ENCODE peak calls at places on chromosomes 13 and 19, in nine cellular contexts. P is ovary; L is CD8-positive, alpha-beta memory T cell; O is mesendoderm; X is OCI-LY7; V is left lung; R is GM23338; S is uterus; E is right atrium auricular region. K is an unnamed sample.

GRCh38 chr13:67515895-67516294 is 285.8 kb upstream of the PCDH9 start:
- DNase-seq in P (no peak), L (no peak), O (no peak), X (no peak), V (no peak), R (no peak), S (no peak), E (no peak), K (no peak)

GRCh38 chr19:38742906-38743305 is 1.4 kb downstream of the CAPN12 start:
- DNase-seq in P (peak), L (no peak), O (no peak), X (no peak), V (no peak), R (no peak), S (no peak), E (no peak), K (no peak)

GRCh38 chr13:76892488-76892887 is 6.3 kb upstream of the KCTD12 start:
- DNase-seq in P (no peak), L (no peak), O (no peak), X (no peak), V (no peak), R (no peak), S (no peak), E (no peak), K (no peak)

GRCh38 chr13:82636119-82636518 is 1246.2 kb downstream of the SLITRK1 start:
- DNase-seq in P (no peak), L (no peak), O (no peak), X (no peak), V (no peak), R (no peak), S (no peak), E (no peak), K (no peak)

GRCh38 chr19:3692141-3693029 is 7.9 kb downstream of the PIP5K1C start:
- DNase-seq in P (peak), L (peak), O (peak), X (peak), V (peak), R (no peak), S (no peak), E (no peak), K (no peak)

GRCh38 chr19:49261602-49262001 is 63.4 kb downstream of the SLC6A16 start:
- DNase-seq in P (no peak), L (no peak), O (no peak), X (no peak), V (no peak), R (no peak), S (no peak), E (no peak), K (no peak)

GRCh38 chr13:47680752-47681151 is 320.3 kb downstream of the SUCLA2 start:
- DNase-seq in P (no peak), L (no peak), O (no peak), X (no peak), V (no peak), R (no peak), S (no peak), E (no peak), K (no peak)

GRCh38 chr19:47093254-47093653 is 20.3 kb downstream of the ZC3H4 start:
- DNase-seq in P (no peak), L (no peak), O (no peak), X (no peak), V (peak), R (no peak), S (no peak), E (no peak), K (no peak)

GRCh38 chr13:40101708-40102359 is 446.4 kb downstream of the COG6 start:
- DNase-seq in P (no peak), L (no peak), O (no peak), X (peak), V (no peak), R (no peak), S (no peak), E (no peak), K (no peak)

GRCh38 chr13:51552027-51552426 is 32.2 kb upstream of the WDFY2 start:
- DNase-seq in P (no peak), L (no peak), O (no peak), X (no peak), V (no peak), R (no peak), S (no peak), E (no peak), K (no peak)

GRCh38 chr19:58572818-58573657 is at the start of gene MZF1:
- DNase-seq in P (peak), L (peak), O (peak), X (peak), V (peak), R (peak), S (peak), E (peak), K (peak)

GRCh38 chr19:13011653-13012389 is 16.5 kb downstream of the NFIX start:
- DNase-seq in P (peak), L (no peak), O (peak), X (no peak), V (peak), R (peak), S (no peak), E (no peak), K (no peak)

GRCh38 chr19:9323557-9323918 is 441 bp upstream of the ZNF559 start:
- DNase-seq in P (peak), L (no peak), O (peak), X (peak), V (no peak), R (peak), S (peak), E (peak), K (no peak)

GRCh38 chr13:32136716-32137115 is 105.1 kb downstream of the FRY start:
- DNase-seq in P (no peak), L (no peak), O (no peak), X (no peak), V (no peak), R (no peak), S (no peak), E (no peak), K (no peak)

GRCh38 chr13:100106705-100107104 is 17.8 kb downstream of the PCCA start:
- DNase-seq in P (no peak), L (no peak), O (no peak), X (no peak), V (no peak), R (no peak), S (no peak), E (no peak), K (no peak)

GRCh38 chr13:111115841-111116500 is 861 bp downstream of the ARHGEF7 start:
- DNase-seq in P (peak), L (no peak), O (peak), X (no peak), V (no peak), R (peak), S (peak), E (no peak), K (peak)

GRCh38 chr13:51800456-51800855 is 3.5 kb downstream of the DHRS12 start:
- DNase-seq in P (no peak), L (no peak), O (no peak), X (no peak), V (no peak), R (no peak), S (no peak), E (no peak), K (no peak)

GRCh38 chr19:38362076-38362945 is 12.1 kb upstream of the PSMD8 start:
- DNase-seq in P (peak), L (peak), O (peak), X (peak), V (peak), R (peak), S (peak), E (peak), K (peak)

GRCh38 chr13:48412881-48413351 is at the start of gene LPAR6:
- DNase-seq in P (no peak), L (no peak), O (peak), X (no peak), V (no peak), R (peak), S (peak), E (no peak), K (peak)

GRCh38 chr19:33795370-33796163 is 1.1 kb upstream of the KCTD15 start:
- DNase-seq in P (peak), L (no peak), O (peak), X (peak), V (peak), R (peak), S (peak), E (peak), K (peak)

GRCh38 chr13:77853701-77854100 is 64.9 kb downstream of the EDNRB start:
- DNase-seq in P (no peak), L (no peak), O (peak), X (no peak), V (no peak), R (peak), S (no peak), E (no peak), K (peak)

GRCh38 chr13:99320693-99321481 is 13.7 kb upstream of the GPR183 start:
- DNase-seq in P (no peak), L (peak), O (no peak), X (no peak), V (no peak), R (no peak), S (no peak), E (no peak), K (no peak)

GRCh38 chr19:35719402-35720162 is 1.8 kb downstream of the KMT2B start:
- DNase-seq in P (no peak), L (no peak), O (no peak), X (no peak), V (peak), R (no peak), S (no peak), E (no peak), K (no peak)

GRCh38 chr13:95137096-95137495 is 164.2 kb downstream of the ABCC4 start:
- DNase-seq in P (no peak), L (no peak), O (no peak), X (no peak), V (no peak), R (no peak), S (no peak), E (no peak), K (no peak)

GRCh38 chr19:4976412-4977298 is 7.7 kb downstream of the KDM4B start:
- DNase-seq in P (peak), L (no peak), O (peak), X (no peak), V (peak), R (peak), S (peak), E (peak), K (peak)

GRCh38 chr19:4717191-4717965 is 6.3 kb downstream of the DPP9 start:
- DNase-seq in P (no peak), L (no peak), O (no peak), X (no peak), V (no peak), R (no peak), S (no peak), E (no peak), K (no peak)

GRCh38 chr13:77113496-77113895 is 86.5 kb upstream of the FBXL3 start:
- DNase-seq in P (no peak), L (no peak), O (peak), X (no peak), V (no peak), R (peak), S (no peak), E (no peak), K (no peak)

GRCh38 chr13:90493667-90494066 is 853.8 kb upstream of the MIR17HG start:
- DNase-seq in P (no peak), L (no peak), O (no peak), X (no peak), V (no peak), R (no peak), S (no peak), E (no peak), K (no peak)

GRCh38 chr19:15587663-15588062 is 27.4 kb upstream of the CYP4F8 start:
- DNase-seq in P (no peak), L (no peak), O (no peak), X (no peak), V (peak), R (no peak), S (no peak), E (peak), K (no peak)

GRCh38 chr19:7607874-7608560 is 12.4 kb downstream of the CAMSAP3 start:
- DNase-seq in P (no peak), L (peak), O (no peak), X (no peak), V (no peak), R (no peak), S (no peak), E (no peak), K (no peak)

GRCh38 chr19:54208784-54209057 is 8.1 kb downstream of the RPS9 start:
- DNase-seq in P (no peak), L (no peak), O (peak), X (no peak), V (no peak), R (peak), S (no peak), E (no peak), K (no peak)

GRCh38 chr19:1214299-1214861 is 8.8 kb downstream of the STK11 start:
- DNase-seq in P (no peak), L (no peak), O (no peak), X (no peak), V (no peak), R (no peak), S (no peak), E (no peak), K (no peak)

GRCh38 chr19:1213391-1214286 is 8.1 kb downstream of the STK11 start:
- DNase-seq in P (peak), L (no peak), O (no peak), X (no peak), V (no peak), R (no peak), S (peak), E (peak), K (no peak)

GRCh38 chr19:1217366-1217765 is 11.8 kb downstream of the STK11 start:
- DNase-seq in P (no peak), L (no peak), O (no peak), X (peak), V (no peak), R (no peak), S (no peak), E (no peak), K (no peak)

GRCh38 chr19:1216756-1217155 is 11.2 kb downstream of the STK11 start:
- DNase-seq in P (no peak), L (no peak), O (no peak), X (no peak), V (no peak), R (no peak), S (no peak), E (no peak), K (no peak)

DNA sequence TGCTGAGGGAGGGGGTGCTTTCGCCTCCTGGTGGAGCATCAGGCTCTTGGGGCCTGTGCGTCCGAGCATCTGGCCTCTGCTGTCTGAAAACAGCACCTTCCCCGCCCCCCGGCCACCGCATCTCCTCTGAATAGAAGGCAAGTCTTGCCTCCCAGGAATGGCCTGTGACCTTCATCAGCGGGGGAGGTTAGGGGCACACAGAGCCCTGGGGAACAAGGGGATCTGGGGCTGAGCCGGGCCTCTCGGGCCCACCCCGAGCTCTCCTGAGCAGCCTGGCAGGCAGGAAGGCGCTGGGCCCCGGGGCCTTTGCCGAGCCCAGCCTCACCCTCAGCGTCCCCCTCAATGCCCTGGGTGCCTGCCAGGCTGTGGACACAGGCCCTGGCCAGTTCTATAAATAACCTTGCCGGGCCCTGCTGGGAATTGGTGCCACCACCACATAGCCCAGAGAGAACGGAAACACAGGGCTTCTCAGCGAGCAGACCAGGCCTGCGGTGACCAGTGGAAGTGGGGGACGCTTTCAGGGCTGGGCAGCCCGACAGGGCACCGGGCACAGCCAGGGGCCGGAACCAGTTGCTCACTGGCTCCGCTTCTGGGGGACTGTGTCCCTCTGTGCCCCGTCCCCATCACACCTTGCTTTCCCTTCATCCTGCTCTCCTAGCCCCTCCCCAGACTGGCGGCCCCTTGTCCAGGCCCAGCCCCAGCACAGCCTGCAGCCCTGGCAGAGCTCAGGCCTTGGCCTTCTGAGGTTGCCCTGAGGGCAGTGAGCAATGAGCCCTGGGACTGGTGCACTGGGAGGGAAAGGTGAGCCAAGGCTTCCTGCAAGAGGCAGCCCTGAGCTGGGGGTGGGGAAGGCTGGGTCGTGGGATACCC is 9.5 kb downstream of the STK11 start:
- DNase-seq in P (peak), L (no peak), O (no peak), X (no peak), V (no peak), R (no peak), S (no peak), E (no peak), K (no peak)
- H3K27ac ChIP-seq in P (peak), L (no peak), O (no peak), X (no peak), V (peak), R (no peak), S (peak), E (peak), K (peak)

GRCh38 chr13:112769615-112770014 is 79.8 kb downstream of the ATP11A start:
- DNase-seq in P (no peak), L (no peak), O (no peak), X (no peak), V (no peak), R (no peak), S (no peak), E (no peak), K (no peak)

GRCh38 chr13:112771877-112772538 is 82.2 kb downstream of the ATP11A start:
- DNase-seq in P (no peak), L (no peak), O (no peak), X (no peak), V (peak), R (no peak), S (no peak), E (no peak), K (no peak)

GRCh38 chr13:112771139-112771876 is 81.5 kb downstream of the ATP11A start:
- DNase-seq in P (no peak), L (no peak), O (no peak), X (no peak), V (no peak), R (no peak), S (no peak), E (no peak), K (no peak)

GRCh38 chr13:112768795-112769411 is 79.1 kb downstream of the ATP11A start:
- DNase-seq in P (no peak), L (peak), O (no peak), X (no peak), V (peak), R (no peak), S (no peak), E (no peak), K (no peak)

GRCh38 chr13:112770504-112770903 is 80.7 kb downstream of the ATP11A start:
- DNase-seq in P (no peak), L (no peak), O (no peak), X (no peak), V (peak), R (no peak), S (no peak), E (no peak), K (no peak)
- H3K27ac ChIP-seq in P (no peak), L (no peak), O (no peak), X (no peak), V (peak), R (no peak), S (no peak), E (peak), K (no peak)

DNA sequence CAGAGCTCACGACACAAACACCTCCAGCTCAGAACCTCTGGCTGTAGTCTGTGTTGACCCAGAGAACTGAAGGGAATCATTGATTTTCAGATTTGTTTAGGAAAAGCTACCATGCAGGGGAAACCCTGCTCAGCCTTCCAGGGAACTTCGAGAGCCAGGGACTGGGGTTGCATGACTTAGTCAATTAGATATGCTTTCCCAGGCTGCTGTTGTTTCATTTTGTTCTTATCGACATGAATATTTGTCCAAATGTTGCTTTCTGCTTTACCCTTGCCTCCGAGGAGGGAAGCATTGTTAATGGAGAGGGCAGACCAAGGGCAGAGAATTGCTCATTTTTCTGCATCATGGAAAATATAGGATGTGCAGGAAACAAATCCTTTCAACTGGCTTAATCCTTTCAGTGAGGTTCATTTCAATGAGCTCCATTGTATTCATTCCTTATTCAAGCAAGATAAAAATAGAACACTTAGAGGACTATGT is 82.5 kb downstream of the KLF5 start:
- DNase-seq in P (no peak), L (no peak), O (no peak), X (no peak), V (no peak), R (no peak), S (no peak), E (no peak), K (peak)
- H3K27ac ChIP-seq in P (no peak), L (no peak), O (no peak), X (no peak), V (peak), R (no peak), S (no peak), E (no peak), K (peak)

GRCh38 chr19:52601025-52601973 is 31.2 kb downstream of the ZNF701 start:
- DNase-seq in P (peak), L (peak), O (peak), X (peak), V (peak), R (peak), S (peak), E (peak), K (peak)
- H3K27ac ChIP-seq in P (peak), L (peak), O (peak), X (peak), V (peak), R (peak), S (peak), E (peak), K (no peak)

DNA sequence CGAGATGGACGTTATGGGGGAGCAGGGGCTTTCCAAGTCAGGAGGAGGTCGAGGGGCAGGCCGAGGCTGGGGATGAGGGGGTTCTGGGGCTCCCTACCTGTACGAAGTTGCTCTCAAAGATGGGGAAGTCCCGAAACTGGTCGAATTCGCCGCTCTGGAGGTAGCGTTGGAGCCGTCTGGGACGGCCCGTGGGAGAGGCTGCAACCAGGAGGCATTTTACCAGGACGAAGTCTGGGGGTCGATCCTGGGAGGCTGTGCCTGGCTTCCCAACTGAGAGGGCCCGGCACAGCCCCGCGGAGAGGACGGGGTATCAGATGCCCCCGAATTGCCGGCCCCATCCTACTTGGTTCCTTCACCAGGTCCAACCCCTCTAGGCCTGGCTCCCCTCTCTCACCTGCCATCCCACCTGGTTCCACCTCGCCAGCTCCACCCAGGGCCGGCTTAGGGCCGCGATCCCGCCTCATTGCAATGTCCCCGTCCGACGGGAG is 527 bp upstream of the EMC10 start:
- DNase-seq in P (no peak), L (no peak), O (no peak), X (no peak), V (no peak), R (no peak), S (no peak), E (no peak), K (no peak)
- H3K27ac ChIP-seq in P (peak), L (no peak), O (no peak), X (no peak), V (no peak), R (no peak), S (peak), E (peak), K (no peak)

GRCh38 chr13:21014139-21014665 is 47.2 kb downstream of the LATS2 start:
- DNase-seq in P (no peak), L (no peak), O (no peak), X (no peak), V (no peak), R (no peak), S (no peak), E (no peak), K (no peak)
- H3K27ac ChIP-seq in P (peak), L (no peak), O (no peak), X (no peak), V (peak), R (no peak), S (peak), E (peak), K (no peak)

GRCh38 chr13:41562083-41562482 is 104.7 kb downstream of the RGCC start:
- DNase-seq in P (peak), L (no peak), O (no peak), X (no peak), V (no peak), R (no peak), S (peak), E (peak), K (no peak)

GRCh38 chr13:41565221-41565620 is 107.9 kb downstream of the RGCC start:
- DNase-seq in P (no peak), L (no peak), O (no peak), X (no peak), V (no peak), R (no peak), S (no peak), E (no peak), K (no peak)

GRCh38 chr13:41562541-41563178 is 105.3 kb downstream of the RGCC start:
- DNase-seq in P (no peak), L (no peak), O (no peak), X (no peak), V (no peak), R (no peak), S (no peak), E (no peak), K (no peak)

GRCh38 chr13:41564046-41564445 is 106.7 kb downstream of the RGCC start:
- DNase-seq in P (no peak), L (no peak), O (peak), X (no peak), V (no peak), R (no peak), S (no peak), E (no peak), K (no peak)

GRCh38 chr13:41563501-41564001 is 106.2 kb downstream of the RGCC start:
- DNase-seq in P (no peak), L (no peak), O (no peak), X (no peak), V (no peak), R (no peak), S (no peak), E (no peak), K (no peak)
- H3K27ac ChIP-seq in P (no peak), L (no peak), O (peak), X (no peak), V (peak), R (no peak), S (no peak), E (no peak), K (no peak)

K was measured in neural progenitor cell.